ENCODE peak calls at places on chromosomes 11 and 22, in five cellular contexts. S is Calu3; B is naive thymus-derived CD4-positive, alpha-beta T cell; Z is stimulated activated CD4-positive, alpha-beta T cell treated with anti-CD3 and anti-CD28 coated beads, Interleukin-4, amount 100 ng/mL, for 48 hours; H is HS-5. D is an unnamed sample.

GRCh38 chr22:24510694-24511625 is 15.8 kb downstream of the UPB1 start:
- DNase-seq in S (no peak), B (no peak), Z (no peak), H (no peak), D (peak)

GRCh38 chr22:40446203-40446602 is 75.8 kb downstream of the SGSM3 start:
- DNase-seq in S (no peak), B (no peak), Z (no peak), H (no peak), D (no peak)

GRCh38 chr11:86676533-86677154 is 4.2 kb upstream of the ME3 start:
- DNase-seq in S (no peak), B (no peak), Z (no peak), H (no peak), D (no peak)

GRCh38 chr11:69818243-69819108 is 740 bp downstream of the FGF3 start:
- DNase-seq in S (no peak), B (no peak), Z (no peak), H (no peak), D (no peak)

GRCh38 chr11:28615542-28615941 is 507.4 kb downstream of the METTL15 start:
- DNase-seq in S (no peak), B (no peak), Z (no peak), H (no peak), D (no peak)

GRCh38 chr22:41285441-41285819 is 557 bp downstream of the RANGAP1 start:
- DNase-seq in S (peak), B (peak), Z (peak), H (peak), D (peak)

GRCh38 chr11:45654242-45654641 is 11.2 kb downstream of the CHST1 start:
- DNase-seq in S (no peak), B (no peak), Z (no peak), H (no peak), D (no peak)

GRCh38 chr22:27093422-27093821 is 436.0 kb downstream of the MIAT start:
- DNase-seq in S (no peak), B (no peak), Z (no peak), H (no peak), D (no peak)

GRCh38 chr11:11856638-11857037 is 14.9 kb downstream of the USP47 start:
- DNase-seq in S (no peak), B (peak), Z (no peak), H (no peak), D (peak)

GRCh38 chr11:72023335-72023734 is 24.6 kb downstream of the IL18BP start:
- DNase-seq in S (no peak), B (no peak), Z (no peak), H (no peak), D (no peak)

GRCh38 chr11:706439-706956 is 467 bp downstream of the EPS8L2 start:
- DNase-seq in S (peak), B (no peak), Z (no peak), H (no peak), D (peak)

GRCh38 chr11:9498457-9499078 is 37.8 kb downstream of the ZNF143 start:
- DNase-seq in S (no peak), B (no peak), Z (no peak), H (no peak), D (no peak)

GRCh38 chr22:24398409-24398808 is 29.0 kb upstream of the ADORA2A start:
- DNase-seq in S (no peak), B (no peak), Z (no peak), H (no peak), D (no peak)

GRCh38 chr22:44671742-44672141 is 30.3 kb upstream of the PRR5 start:
- DNase-seq in S (no peak), B (no peak), Z (no peak), H (no peak), D (no peak)

GRCh38 chr11:116576523-116576922 is 196.3 kb downstream of the BUD13 start:
- DNase-seq in S (no peak), B (no peak), Z (no peak), H (peak), D (peak)

GRCh38 chr22:20809538-20810185 is 35.7 kb downstream of the SERPIND1 start:
- DNase-seq in S (no peak), B (no peak), Z (no peak), H (no peak), D (no peak)

GRCh38 chr22:41909290-41910049 is 5.4 kb downstream of the SHISA8 start:
- DNase-seq in S (no peak), B (no peak), Z (no peak), H (no peak), D (no peak)

GRCh38 chr11:14420223-14420622 is 61.2 kb upstream of the RRAS2 start:
- DNase-seq in S (no peak), B (no peak), Z (no peak), H (no peak), D (no peak)

GRCh38 chr11:66867425-66868040 is 10.7 kb downstream of the LRFN4 start:
- DNase-seq in S (no peak), B (no peak), Z (no peak), H (no peak), D (no peak)

GRCh38 chr11:78961938-78962701 is 387.5 kb upstream of the NARS2 start:
- DNase-seq in S (no peak), B (no peak), Z (no peak), H (no peak), D (peak)

GRCh38 chr11:12581923-12582322 is 92.3 kb upstream of the TEAD1 start:
- DNase-seq in S (peak), B (no peak), Z (no peak), H (peak), D (peak)

GRCh38 chr11:10809373-10810199 is 860 bp upstream of the EIF4G2 start:
- DNase-seq in S (peak), B (peak), Z (no peak), H (peak), D (peak)

GRCh38 chr11:47003180-47003877 is 66.8 kb downstream of the CSTPP1 start:
- DNase-seq in S (no peak), B (no peak), Z (peak), H (no peak), D (no peak)

GRCh38 chr22:27994481-27995331 is 75.7 kb upstream of the PITPNB start:
- DNase-seq in S (no peak), B (no peak), Z (no peak), H (no peak), D (no peak)

GRCh38 chr11:64531906-64532312 is 59.1 kb upstream of the SLC22A12 start:
- DNase-seq in S (no peak), B (no peak), Z (no peak), H (no peak), D (no peak)

GRCh38 chr22:43263645-43264514 is 76.9 kb upstream of the TTLL12 start:
- DNase-seq in S (peak), B (peak), Z (peak), H (no peak), D (peak)

GRCh38 chr22:29739346-29739875 is 19.6 kb downstream of the CABP7 start:
- DNase-seq in S (no peak), B (no peak), Z (no peak), H (no peak), D (no peak)

GRCh38 chr11:1563149-1563638 is 8.9 kb downstream of the DUSP8 start:
- DNase-seq in S (no peak), B (no peak), Z (no peak), H (no peak), D (no peak)

GRCh38 chr11:1570896-1571759 is 943 bp downstream of the DUSP8 start:
- DNase-seq in S (peak), B (peak), Z (no peak), H (no peak), D (no peak)

GRCh38 chr11:94740975-94741707 is 27.0 kb upstream of the AMOTL1 start:
- DNase-seq in S (peak), B (no peak), Z (peak), H (peak), D (peak)

GRCh38 chr22:47375621-47376321 is 613.3 kb downstream of the TBC1D22A start:
- DNase-seq in S (no peak), B (no peak), Z (no peak), H (no peak), D (no peak)

GRCh38 chr22:32695451-32695891 is 106.0 kb upstream of the TIMP3 start:
- DNase-seq in S (peak), B (no peak), Z (no peak), H (peak), D (peak)

GRCh38 chr11:45872513-45873356 is 12.7 kb upstream of the MAPK8IP1 start:
- DNase-seq in S (peak), B (no peak), Z (peak), H (no peak), D (peak)

GRCh38 chr11:119671561-119672015 is 57.4 kb downstream of the NECTIN1 start:
- DNase-seq in S (no peak), B (no peak), Z (no peak), H (no peak), D (peak)

GRCh38 chr22:33918676-33919590 is 1.3 kb downstream of the LARGE1 start:
- DNase-seq in S (no peak), B (no peak), Z (no peak), H (no peak), D (peak)